ENCODE peak calls at places on chromosomes 1 and 21, in eight cellular contexts. One of them, this sample, is unnamed.

GRCh38 chr1:53295746-53296722 is 31.8 kb downstream of the LRP8 start:
- DNase-seq in AG10803: no peak
- DNase-seq in mesothelial cell of epicardium: no peak
- DNase-seq in MM.1S: no peak
- DNase-seq in PC-3: no peak
- DNase-seq in uterus: no peak
- DNase-seq in BE2C: peak
- DNase-seq in fibroblast of villous mesenchyme: peak
- DNase-seq in this sample: no peak

GRCh38 chr1:245378352-245379144 is 223.8 kb downstream of the KIF26B start:
- DNase-seq in uterus: no peak
- DNase-seq in MM.1S: peak
- DNase-seq in BE2C: no peak
- DNase-seq in mesothelial cell of epicardium: no peak
- DNase-seq in PC-3: no peak
- DNase-seq in AG10803: no peak
- DNase-seq in fibroblast of villous mesenchyme: no peak
- DNase-seq in this sample: no peak

GRCh38 chr1:2128189-2128901 is 66.2 kb downstream of the FAAP20 start:
- DNase-seq in uterus: no peak
- DNase-seq in mesothelial cell of epicardium: no peak
- DNase-seq in AG10803: peak
- DNase-seq in MM.1S: no peak
- DNase-seq in PC-3: no peak
- DNase-seq in fibroblast of villous mesenchyme: no peak
- DNase-seq in BE2C: no peak
- DNase-seq in this sample: no peak

GRCh38 chr1:14263207-14263606 is 335.3 kb upstream of the KAZN start:
- DNase-seq in fibroblast of villous mesenchyme: no peak
- DNase-seq in PC-3: no peak
- DNase-seq in AG10803: no peak
- DNase-seq in mesothelial cell of epicardium: no peak
- DNase-seq in BE2C: peak
- DNase-seq in MM.1S: no peak
- DNase-seq in uterus: no peak
- DNase-seq in this sample: no peak

GRCh38 chr1:162561616-162562451 is at the start of gene UAP1:
- DNase-seq in AG10803: no peak
- DNase-seq in uterus: peak
- DNase-seq in mesothelial cell of epicardium: no peak
- DNase-seq in MM.1S: peak
- DNase-seq in BE2C: no peak
- DNase-seq in PC-3: no peak
- DNase-seq in fibroblast of villous mesenchyme: no peak
- DNase-seq in this sample: no peak

GRCh38 chr1:6704746-6705145 is 3.1 kb upstream of the DNAJC11 start:
- DNase-seq in uterus: no peak
- DNase-seq in mesothelial cell of epicardium: no peak
- DNase-seq in BE2C: no peak
- DNase-seq in fibroblast of villous mesenchyme: no peak
- DNase-seq in MM.1S: peak
- DNase-seq in AG10803: no peak
- DNase-seq in PC-3: no peak
- DNase-seq in this sample: no peak

GRCh38 chr1:43446881-43447835 is 6.6 kb downstream of the HYI start:
- DNase-seq in BE2C: no peak
- DNase-seq in PC-3: no peak
- DNase-seq in MM.1S: no peak
- DNase-seq in AG10803: no peak
- DNase-seq in fibroblast of villous mesenchyme: no peak
- DNase-seq in uterus: peak
- DNase-seq in mesothelial cell of epicardium: no peak
- DNase-seq in this sample: no peak

GRCh38 chr1:4594286-4594991 is 60.0 kb upstream of the AJAP1 start:
- DNase-seq in mesothelial cell of epicardium: no peak
- DNase-seq in MM.1S: no peak
- DNase-seq in uterus: no peak
- DNase-seq in BE2C: no peak
- DNase-seq in AG10803: no peak
- DNase-seq in PC-3: peak
- DNase-seq in fibroblast of villous mesenchyme: no peak
- DNase-seq in this sample: no peak

GRCh38 chr1:106134561-106134960 is 921.9 kb upstream of the PRMT6 start:
- DNase-seq in uterus: no peak
- DNase-seq in PC-3: peak
- DNase-seq in MM.1S: no peak
- DNase-seq in mesothelial cell of epicardium: no peak
- DNase-seq in AG10803: no peak
- DNase-seq in fibroblast of villous mesenchyme: no peak
- DNase-seq in BE2C: no peak
- DNase-seq in this sample: no peak

GRCh38 chr21:42308161-42308913 is 6.9 kb downstream of the TFF3 start:
- DNase-seq in fibroblast of villous mesenchyme: no peak
- DNase-seq in AG10803: no peak
- DNase-seq in BE2C: no peak
- DNase-seq in PC-3: no peak
- DNase-seq in MM.1S: no peak
- DNase-seq in mesothelial cell of epicardium: no peak
- DNase-seq in uterus: no peak
- DNase-seq in this sample: no peak

GRCh38 chr1:222824641-222825040 is 9.8 kb downstream of the DISP1 start:
- DNase-seq in PC-3: no peak
- DNase-seq in BE2C: no peak
- DNase-seq in uterus: no peak
- DNase-seq in MM.1S: no peak
- DNase-seq in AG10803: peak
- DNase-seq in fibroblast of villous mesenchyme: no peak
- DNase-seq in mesothelial cell of epicardium: no peak
- DNase-seq in this sample: no peak

GRCh38 chr1:86866665-86867064 is 47.3 kb downstream of the SELENOF start:
- DNase-seq in MM.1S: no peak
- DNase-seq in uterus: no peak
- DNase-seq in BE2C: no peak
- DNase-seq in mesothelial cell of epicardium: no peak
- DNase-seq in AG10803: peak
- DNase-seq in PC-3: no peak
- DNase-seq in fibroblast of villous mesenchyme: peak
- DNase-seq in this sample: no peak

GRCh38 chr1:150558761-150559626 is 9.8 kb downstream of the ADAMTSL4 start:
- DNase-seq in BE2C: no peak
- DNase-seq in AG10803: no peak
- DNase-seq in PC-3: no peak
- DNase-seq in uterus: peak
- DNase-seq in MM.1S: no peak
- DNase-seq in mesothelial cell of epicardium: no peak
- DNase-seq in fibroblast of villous mesenchyme: peak
- DNase-seq in this sample: peak

GRCh38 chr1:97186381-97186780 is 464.8 kb downstream of the PTBP2 start:
- DNase-seq in BE2C: peak
- DNase-seq in AG10803: no peak
- DNase-seq in MM.1S: no peak
- DNase-seq in fibroblast of villous mesenchyme: peak
- DNase-seq in PC-3: peak
- DNase-seq in uterus: no peak
- DNase-seq in mesothelial cell of epicardium: no peak
- DNase-seq in this sample: no peak

GRCh38 chr1:205576805-205577761 is 54.7 kb downstream of the ELK4 start:
- DNase-seq in fibroblast of villous mesenchyme: no peak
- DNase-seq in AG10803: no peak
- DNase-seq in mesothelial cell of epicardium: no peak
- DNase-seq in PC-3: no peak
- DNase-seq in MM.1S: no peak
- DNase-seq in uterus: no peak
- DNase-seq in BE2C: no peak
- DNase-seq in this sample: no peak

GRCh38 chr1:246139745-246140182 is 367.3 kb downstream of the SMYD3 start:
- DNase-seq in mesothelial cell of epicardium: no peak
- DNase-seq in uterus: no peak
- DNase-seq in MM.1S: no peak
- DNase-seq in fibroblast of villous mesenchyme: peak
- DNase-seq in PC-3: peak
- DNase-seq in AG10803: peak
- DNase-seq in BE2C: no peak
- DNase-seq in this sample: no peak

GRCh38 chr1:19606817-19607706 is 37.0 kb upstream of the NBL1 start:
- DNase-seq in mesothelial cell of epicardium: no peak
- DNase-seq in fibroblast of villous mesenchyme: peak
- DNase-seq in AG10803: peak
- DNase-seq in PC-3: no peak
- DNase-seq in uterus: no peak
- DNase-seq in BE2C: no peak
- DNase-seq in MM.1S: no peak
- DNase-seq in this sample: no peak

GRCh38 chr1:210372931-210373627 is 44.4 kb downstream of the HHAT start:
- DNase-seq in PC-3: no peak
- DNase-seq in MM.1S: no peak
- DNase-seq in mesothelial cell of epicardium: no peak
- DNase-seq in fibroblast of villous mesenchyme: no peak
- DNase-seq in AG10803: no peak
- DNase-seq in BE2C: no peak
- DNase-seq in uterus: no peak
- DNase-seq in this sample: peak

GRCh38 chr1:66282343-66282852 is 251.6 kb upstream of the SGIP1 start:
- DNase-seq in MM.1S: peak
- DNase-seq in uterus: peak
- DNase-seq in PC-3: peak
- DNase-seq in AG10803: peak
- DNase-seq in mesothelial cell of epicardium: no peak
- DNase-seq in fibroblast of villous mesenchyme: peak
- DNase-seq in BE2C: no peak
- DNase-seq in this sample: no peak
- TF ChIP-seq CTCF in MM.1S: peak
- TF ChIP-seq CTCF in uterus: no peak
- TF ChIP-seq CTCF in PC-3: no peak
- TF ChIP-seq CTCF in AG10803: peak
- TF ChIP-seq CTCF in mesothelial cell of epicardium: no peak
- TF ChIP-seq CTCF in fibroblast of villous mesenchyme: peak
- TF ChIP-seq CTCF in BE2C: no peak
- TF ChIP-seq CTCF in this sample: peak

DNA sequence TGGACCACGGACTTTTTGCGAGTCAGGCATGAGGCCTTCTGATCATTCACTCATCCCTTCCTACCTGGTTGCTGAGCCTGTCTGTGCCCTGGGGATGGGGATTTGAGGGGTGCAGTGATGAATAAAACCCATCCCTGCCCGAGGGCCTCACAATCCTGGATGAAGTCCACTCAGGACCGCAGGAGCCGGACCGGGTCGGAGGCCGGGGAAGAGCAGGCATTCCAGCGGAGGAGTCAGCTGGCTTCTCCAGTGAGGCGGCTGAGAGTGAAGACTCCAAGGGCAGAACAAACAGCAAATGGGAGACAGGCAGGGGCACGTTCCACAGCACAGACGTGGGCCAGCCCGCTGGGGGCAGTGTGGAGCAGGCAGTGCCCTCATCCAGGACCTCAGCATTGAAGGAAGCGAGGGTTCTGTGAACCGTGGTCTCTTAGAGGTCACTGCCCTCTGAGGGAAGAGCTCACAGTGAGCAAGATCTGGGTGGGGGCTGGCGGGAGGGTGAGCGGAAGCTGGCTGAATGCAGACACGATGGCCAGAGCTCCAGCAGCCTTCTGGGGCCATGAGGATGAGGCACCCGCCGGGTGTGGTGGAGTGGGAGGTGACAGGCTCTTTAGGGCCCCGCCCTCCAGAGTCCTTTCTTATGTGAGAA is 10.9 kb upstream of the LRRC3 start:
- DNase-seq in mesothelial cell of epicardium: no peak
- DNase-seq in uterus: no peak
- DNase-seq in fibroblast of villous mesenchyme: no peak
- DNase-seq in AG10803: no peak
- DNase-seq in MM.1S: no peak
- DNase-seq in PC-3: no peak
- DNase-seq in BE2C: peak
- DNase-seq in this sample: no peak
- TF ChIP-seq CTCF in mesothelial cell of epicardium: no peak
- TF ChIP-seq CTCF in uterus: no peak
- TF ChIP-seq CTCF in fibroblast of villous mesenchyme: peak
- TF ChIP-seq CTCF in AG10803: peak
- TF ChIP-seq CTCF in MM.1S: peak
- TF ChIP-seq CTCF in PC-3: peak
- TF ChIP-seq CTCF in BE2C: peak
- TF ChIP-seq CTCF in this sample: no peak

DNA sequence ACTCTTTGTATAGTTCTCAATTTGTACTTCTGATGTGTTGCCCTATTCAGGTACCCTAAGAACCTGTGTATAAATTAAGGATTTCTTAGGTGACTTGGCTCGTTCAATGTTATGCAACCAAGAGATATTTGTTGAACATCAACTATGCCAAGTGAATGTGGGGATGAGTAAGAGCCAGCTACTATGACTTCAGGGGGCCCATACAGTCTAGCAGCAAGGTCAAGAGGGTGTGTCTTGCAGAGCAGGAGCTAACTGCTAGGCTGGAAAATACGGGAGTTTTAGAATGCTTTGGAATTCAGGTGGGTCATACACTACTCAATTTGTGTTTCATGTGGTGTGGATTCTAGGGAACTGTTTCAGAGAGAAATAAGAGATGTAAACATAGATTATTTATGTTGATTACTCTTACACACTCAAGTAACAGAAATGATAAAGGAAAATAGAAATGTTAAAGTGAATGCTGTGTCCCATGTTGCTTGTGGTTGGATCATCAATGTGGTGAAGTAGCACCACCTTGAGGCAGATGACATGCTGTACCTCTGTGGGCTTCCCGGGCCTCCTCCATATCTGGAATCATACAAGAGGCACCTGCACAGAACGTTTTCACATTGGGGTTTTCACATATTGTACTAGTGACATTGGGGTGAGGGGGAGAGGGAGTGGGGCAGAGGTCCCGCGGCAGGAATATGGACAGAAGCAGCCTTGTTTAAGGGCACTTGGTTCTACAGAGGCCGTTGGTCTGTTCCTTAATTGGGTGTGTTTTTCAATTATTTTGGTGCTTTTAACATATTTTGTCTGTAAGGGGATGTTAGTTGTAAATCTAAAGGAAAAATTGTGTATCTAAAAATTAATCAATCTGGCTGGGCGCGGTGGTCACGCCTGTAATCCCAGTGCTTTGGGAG is 12.4 kb downstream of the ARPC5 start:
- DNase-seq in uterus: peak
- DNase-seq in BE2C: peak
- DNase-seq in PC-3: peak
- DNase-seq in mesothelial cell of epicardium: no peak
- DNase-seq in AG10803: peak
- DNase-seq in fibroblast of villous mesenchyme: peak
- DNase-seq in MM.1S: peak
- DNase-seq in this sample: no peak
- TF ChIP-seq CTCF in uterus: peak
- TF ChIP-seq CTCF in BE2C: peak
- TF ChIP-seq CTCF in PC-3: peak
- TF ChIP-seq CTCF in mesothelial cell of epicardium: peak
- TF ChIP-seq CTCF in AG10803: peak
- TF ChIP-seq CTCF in fibroblast of villous mesenchyme: peak
- TF ChIP-seq CTCF in MM.1S: peak
- TF ChIP-seq CTCF in this sample: peak

DNA sequence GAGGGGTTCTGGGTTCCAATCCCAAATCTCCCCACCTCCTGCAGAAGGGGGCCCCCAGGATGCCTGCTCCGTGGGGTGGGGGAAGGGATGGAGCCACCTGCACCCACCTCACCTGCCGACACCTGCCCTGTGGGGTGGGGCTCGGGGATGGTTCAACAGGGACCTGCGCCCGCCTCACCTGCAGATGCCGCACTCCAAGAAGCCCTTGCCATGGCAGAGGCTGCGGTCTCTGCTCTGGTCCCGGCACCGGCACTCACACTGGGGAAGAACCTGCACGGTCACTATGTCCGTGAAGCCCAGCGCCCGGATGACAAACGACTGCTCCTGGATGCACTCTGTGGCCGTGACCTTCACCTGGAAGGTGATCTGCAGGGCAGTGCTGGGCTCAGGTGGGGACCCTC is 18.1 kb upstream of the PTTG1IP start:
- DNase-seq in uterus: no peak
- DNase-seq in fibroblast of villous mesenchyme: no peak
- DNase-seq in PC-3: no peak
- DNase-seq in MM.1S: no peak
- DNase-seq in mesothelial cell of epicardium: no peak
- DNase-seq in AG10803: no peak
- DNase-seq in BE2C: no peak
- DNase-seq in this sample: no peak
- TF ChIP-seq CTCF in uterus: no peak
- TF ChIP-seq CTCF in fibroblast of villous mesenchyme: no peak
- TF ChIP-seq CTCF in PC-3: no peak
- TF ChIP-seq CTCF in MM.1S: no peak
- TF ChIP-seq CTCF in mesothelial cell of epicardium: no peak
- TF ChIP-seq CTCF in AG10803: no peak
- TF ChIP-seq CTCF in BE2C: no peak
- TF ChIP-seq CTCF in this sample: no peak